ENCODE peak calls at places on chromosomes 4 and X, in four cellular contexts. N, I, R and B are unnamed samples.

GRCh38 chr4:160026720-160027119 is 923.8 kb downstream of the RAPGEF2 start:
- DNase-seq in R (no peak), N (no peak), I (no peak), B (no peak)

GRCh38 chr4:22170353-22170752 is 221.8 kb upstream of the KCNIP4 start:
- DNase-seq in I (no peak), R (no peak), N (peak), B (no peak)

GRCh38 chr4:39044947-39045734 is 12.9 kb upstream of the TMEM156 start:
- DNase-seq in R (peak), N (peak), I (no peak), B (peak)

GRCh38 chrX:123713841-123714240 is 19.0 kb downstream of the THOC2 start:
- DNase-seq in I (no peak), R (no peak), N (peak), B (no peak)

GRCh38 chrX:49155243-49155899 is 7.2 kb upstream of the MAGIX start:
- DNase-seq in I (no peak), N (peak), R (no peak), B (peak)

GRCh38 chr4:159002950-159003349 is 99.9 kb upstream of the RAPGEF2 start:
- DNase-seq in N (peak), I (no peak), R (no peak), B (no peak)

GRCh38 chrX:22652596-22652995 is 347.2 kb upstream of the DDX53 start:
- DNase-seq in I (no peak), R (no peak), N (peak), B (peak)

GRCh38 chr4:56197387-56197786 is 189.9 kb downstream of the AASDH start:
- DNase-seq in N (peak), I (no peak), R (no peak), B (no peak)

GRCh38 chr4:80948161-80948560 is 82.3 kb upstream of the BMP3 start:
- DNase-seq in I (no peak), R (no peak), N (peak), B (no peak)

GRCh38 chr4:68476191-68476590 is 28.9 kb downstream of the TMPRSS11E start:
- DNase-seq in R (no peak), N (peak), I (no peak), B (no peak)

GRCh38 chrX:107725761-107726555 is 49.6 kb downstream of the TSC22D3 start:
- DNase-seq in I (no peak), R (no peak), N (no peak), B (peak)

GRCh38 chrX:107723501-107723900 is 52.1 kb downstream of the TSC22D3 start:
- DNase-seq in N (no peak), I (no peak), R (no peak), B (no peak)

GRCh38 chrX:107721318-107721717 is 54.3 kb downstream of the TSC22D3 start:
- DNase-seq in N (no peak), R (no peak), I (no peak), B (no peak)

GRCh38 chrX:107724653-107725052 is 50.9 kb downstream of the TSC22D3 start:
- DNase-seq in N (no peak), I (no peak), R (no peak), B (no peak)

GRCh38 chrX:107721966-107722707 is 53.5 kb downstream of the TSC22D3 start:
- DNase-seq in R (no peak), I (no peak), N (no peak), B (no peak)
- H3K27ac ChIP-seq in R (peak), I (peak), N (no peak), B (no peak)

GRCh38 chr4:6493668-6494304 is 21.4 kb upstream of the PPP2R2C start:
- DNase-seq in I (no peak), N (peak), R (no peak), B (peak)
- H3K27ac ChIP-seq in I (no peak), N (no peak), R (no peak), B (no peak)

DNA sequence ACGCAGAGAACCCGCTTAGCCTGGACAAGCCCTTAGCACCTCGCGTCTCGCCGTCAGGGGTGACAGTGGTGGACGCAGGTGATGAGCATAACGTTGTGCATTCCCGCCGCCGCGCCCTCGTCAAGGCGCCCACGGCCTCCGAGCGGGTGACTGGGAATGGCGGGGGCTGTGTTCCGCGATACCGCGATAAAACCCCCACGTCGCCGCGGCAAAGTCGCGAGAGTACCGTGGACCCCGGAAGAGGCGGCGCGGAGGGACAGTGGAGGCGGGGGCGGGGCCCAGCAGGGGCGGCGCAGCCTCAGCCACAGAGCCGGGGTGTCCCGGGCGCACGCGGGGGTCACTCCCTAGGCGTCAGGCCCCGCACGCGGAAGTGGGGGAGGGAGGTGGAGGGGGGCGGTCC is 53.8 kb downstream of the ZFYVE28 start:
- DNase-seq in N (peak), R (no peak), I (no peak), B (no peak)
- H3K27ac ChIP-seq in N (peak), R (peak), I (no peak), B (no peak)

DNA sequence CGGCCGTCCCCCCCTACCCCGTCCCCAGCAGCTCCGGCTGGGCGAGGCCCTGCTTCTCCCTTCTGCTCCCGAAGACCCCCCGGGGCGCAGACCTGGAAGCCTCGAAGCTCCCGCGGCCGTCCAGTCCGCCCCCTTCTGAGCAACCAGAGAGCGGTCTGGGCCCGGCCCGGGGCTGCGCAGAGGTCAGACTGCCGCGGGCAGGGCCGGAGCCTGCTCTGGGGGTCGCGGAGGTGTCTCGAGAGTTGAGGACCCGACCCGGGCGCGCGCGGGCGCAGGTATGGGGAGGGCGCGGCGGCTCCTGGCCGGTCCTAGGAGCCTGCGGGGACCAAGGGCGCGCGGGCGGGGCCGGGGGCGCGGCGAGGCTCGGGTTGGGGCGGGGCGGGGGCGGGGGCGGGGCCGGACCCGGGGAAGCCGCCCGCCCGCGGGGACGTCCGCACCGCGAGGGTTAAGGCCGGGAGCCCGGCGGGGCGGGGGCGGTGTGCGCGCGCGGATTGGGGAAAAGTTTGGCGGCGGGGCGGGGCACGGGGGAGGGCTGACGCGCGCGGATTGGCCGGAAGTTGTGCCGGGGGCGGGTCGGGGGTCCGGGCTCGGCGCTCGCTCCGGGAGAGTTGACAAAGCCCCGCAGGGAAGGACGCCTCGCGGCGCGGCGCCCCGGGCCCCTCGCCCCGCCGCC is at the start of gene FGFRL1:
- DNase-seq in I (peak), R (peak), N (peak), B (peak)
- H3K27ac ChIP-seq in I (peak), R (no peak), N (peak), B (peak)

GRCh38 chr4:74178798-74179197 is 20.9 kb downstream of the MTHFD2L start:
- DNase-seq in I (no peak), N (no peak), R (no peak), B (no peak)
- H3K27ac ChIP-seq in I (no peak), N (no peak), R (no peak), B (no peak)